ENCODE peak calls at places on chromosome 18, in ten cellular contexts. K, D, C, Y, J, F, S, I, Q and E are unnamed samples.

GRCh38 chr18:61589724-61590065 is 256.5 kb downstream of the CDH20 start:
- DNase-seq in K (no peak), Q (no peak), S (no peak), D (no peak), C (no peak), J (peak), Y (no peak), F (no peak), I (no peak), E (no peak)

GRCh38 chr18:35580748-35581534 is 599 bp upstream of the GALNT1 start:
- DNase-seq in F (no peak), D (peak), Y (no peak), Q (peak), I (peak), C (peak), S (peak), K (peak), J (peak), E (peak)

GRCh38 chr18:9135912-9136314 is 668 bp upstream of the ANKRD12 start:
- DNase-seq in D (no peak), I (no peak), S (no peak), C (no peak), Y (peak), K (peak), J (peak), Q (peak), F (no peak), E (peak)

GRCh38 chr18:68418881-68419280 is 296.0 kb downstream of the TMX3 start:
- DNase-seq in Q (no peak), I (no peak), J (no peak), C (no peak), F (no peak), S (no peak), Y (no peak), D (no peak), K (no peak), E (no peak)

GRCh38 chr18:62262050-62262449 is 63.1 kb upstream of the TNFRSF11A start:
- DNase-seq in C (no peak), S (no peak), D (no peak), K (no peak), F (no peak), J (no peak), Q (no peak), I (no peak), Y (no peak), E (no peak)

GRCh38 chr18:79139206-79139605 is 70.0 kb downstream of the ATP9B start:
- DNase-seq in Y (no peak), F (no peak), I (no peak), K (no peak), Q (no peak), S (no peak), J (no peak), D (no peak), C (peak), E (no peak)

GRCh38 chr18:77197073-77197472 is 52.6 kb upstream of the GALR1 start:
- DNase-seq in D (no peak), S (no peak), Y (no peak), Q (no peak), F (no peak), K (no peak), I (no peak), C (no peak), J (no peak), E (no peak)

GRCh38 chr18:48933578-48934399 is 17.0 kb downstream of the SMAD7 start:
- DNase-seq in C (no peak), Q (no peak), Y (no peak), S (no peak), D (no peak), F (no peak), I (no peak), J (no peak), K (peak), E (no peak)

GRCh38 chr18:48621815-48622555 is 83.2 kb downstream of the CTIF start:
- DNase-seq in I (no peak), K (no peak), S (no peak), F (no peak), J (no peak), D (no peak), Y (no peak), Q (no peak), C (no peak), E (no peak)

GRCh38 chr18:8548186-8548585 is 61.1 kb upstream of the RAB12 start:
- DNase-seq in Q (no peak), C (no peak), D (no peak), K (peak), F (no peak), Y (no peak), J (no peak), S (no peak), I (no peak), E (no peak)

GRCh38 chr18:11696451-11696850 is 7.4 kb downstream of the GNAL start:
- DNase-seq in C (no peak), F (no peak), I (no peak), Q (no peak), Y (no peak), J (no peak), D (no peak), K (no peak), S (no peak), E (no peak)

GRCh38 chr18:62329676-62330454 is 4.8 kb downstream of the TNFRSF11A start:
- DNase-seq in C (no peak), I (no peak), D (no peak), F (no peak), Y (no peak), Q (no peak), S (no peak), J (peak), K (no peak), E (peak)

GRCh38 chr18:54023471-54023870 is 201.0 kb downstream of the MBD2 start:
- DNase-seq in S (no peak), Q (no peak), I (no peak), J (peak), C (no peak), F (no peak), D (no peak), K (no peak), Y (no peak), E (no peak)

GRCh38 chr18:44713435-44713834 is 32.7 kb downstream of the SETBP1 start:
- DNase-seq in C (no peak), F (no peak), J (no peak), D (no peak), K (no peak), Y (no peak), Q (no peak), I (no peak), S (no peak), E (no peak)

GRCh38 chr18:54946149-54946581 is 13.1 kb downstream of the CCDC68 start:
- DNase-seq in K (peak), Y (no peak), J (peak), D (no peak), Q (no peak), I (peak), C (no peak), S (no peak), F (no peak), E (peak)

GRCh38 chr18:21074336-21075323 is 37.0 kb downstream of the ROCK1 start:
- DNase-seq in Y (no peak), K (peak), I (no peak), D (no peak), S (no peak), Q (peak), C (no peak), J (peak), F (no peak), E (no peak)

GRCh38 chr18:51169731-51170130 is 27.8 kb downstream of the MEX3C start:
- DNase-seq in I (no peak), K (no peak), C (no peak), F (no peak), Q (no peak), Y (no peak), S (no peak), D (no peak), J (no peak), E (no peak)

GRCh38 chr18:61770279-61770678 is 122.5 kb downstream of the RNF152 start:
- DNase-seq in I (no peak), K (no peak), J (no peak), F (no peak), S (no peak), Q (no peak), D (no peak), Y (no peak), C (no peak), E (no peak)

GRCh38 chr18:31819106-31819924 is 58.6 kb upstream of the SLC25A52 start:
- DNase-seq in D (no peak), I (no peak), S (no peak), K (peak), Q (no peak), J (peak), C (no peak), F (peak), Y (no peak), E (no peak)

GRCh38 chr18:21742323-21742687 is 1.7 kb downstream of the MIB1 start:
- DNase-seq in D (no peak), C (no peak), I (no peak), S (no peak), Y (no peak), Q (no peak), K (no peak), J (peak), F (no peak), E (no peak)

GRCh38 chr18:24611075-24611474 is 150.6 kb downstream of the HRH4 start:
- DNase-seq in Y (no peak), S (no peak), K (no peak), C (no peak), D (no peak), J (no peak), I (no peak), Q (no peak), F (no peak), E (no peak)